ENCODE peak calls at places on chromosome 20, in seven cellular contexts. Y is stimulated activated CD8-positive, alpha-beta memory T cell treated with anti-CD3 and anti-CD28 coated beads, Interleukin-7, amount 100 ng/mL, for 1 hour; A is HTR-8/SVneo; E is T-helper 2 cell; B is progenitor cell of endocrine pancreas; T is nucleus accumbens; N is AG08396. L is an unnamed sample.

GRCh38 chr20:53154540-53154939 is 182.4 kb downstream of the TSHZ2 start:
- DNase-seq in Y (no peak), A (no peak), E (no peak), B (no peak), T (no peak), N (no peak), L (no peak)

GRCh38 chr20:37500311-37500710 is 20.7 kb upstream of the NNAT start:
- DNase-seq in Y (no peak), A (no peak), E (no peak), B (no peak), T (no peak), N (no peak), L (no peak)

GRCh38 chr20:63415418-63416108 is 54.4 kb upstream of the CHRNA4 start:
- DNase-seq in Y (no peak), A (no peak), E (no peak), B (no peak), T (no peak), N (no peak), L (no peak)

GRCh38 chr20:25076731-25077609 is 5.0 kb downstream of the VSX1 start:
- DNase-seq in Y (no peak), A (no peak), E (no peak), B (peak; percentile 7), T (no peak), N (peak; percentile 29), L (no peak)

GRCh38 chr20:25509084-25509483 is 76.2 kb downstream of the NINL start:
- DNase-seq in Y (no peak), A (no peak), E (no peak), B (no peak), T (no peak), N (no peak), L (no peak)

GRCh38 chr20:62201173-62202082 is 18.6 kb downstream of the MTG2 start:
- DNase-seq in Y (no peak), A (no peak), E (no peak), B (no peak), T (no peak), N (no peak), L (peak; percentile 35)

GRCh38 chr20:4961746-4962145 is 39.6 kb downstream of the SLC23A2 start:
- DNase-seq in Y (no peak), A (peak; percentile 68), E (no peak), B (no peak), T (no peak), N (no peak), L (no peak)

GRCh38 chr20:62426678-62427077 is 661 bp downstream of the RBBP8NL start:
- DNase-seq in Y (no peak), A (no peak), E (no peak), B (peak; percentile 58), T (no peak), N (no peak), L (no peak)

GRCh38 chr20:2139250-2139649 is 37.6 kb downstream of the STK35 start:
- DNase-seq in Y (no peak), A (no peak), E (no peak), B (no peak), T (no peak), N (no peak), L (no peak)

GRCh38 chr20:18739785-18740184 is 73.8 kb upstream of the SCP2D1 start:
- DNase-seq in Y (no peak), A (no peak), E (no peak), B (no peak), T (no peak), N (peak; percentile 31), L (no peak)

GRCh38 chr20:61263938-61264337 is 11.9 kb downstream of the CDH4 start:
- DNase-seq in Y (no peak), A (no peak), E (no peak), B (no peak), T (no peak), N (no peak), L (no peak)

GRCh38 chr20:63966944-63967322 is 2.8 kb downstream of the ZNF512B start:
- DNase-seq in Y (no peak), A (no peak), E (no peak), B (peak; percentile 7), T (no peak), N (no peak), L (peak; percentile 25)

GRCh38 chr20:32285621-32286334 is 8.3 kb downstream of the KIF3B start:
- DNase-seq in Y (no peak), A (no peak), E (no peak), B (no peak), T (no peak), N (no peak), L (no peak)

GRCh38 chr20:21709535-21709904 is 4.1 kb downstream of the PAX1 start:
- DNase-seq in Y (no peak), A (no peak), E (no peak), B (no peak), T (no peak), N (no peak), L (no peak)

GRCh38 chr20:61815678-61816077 is 250.0 kb downstream of the TAF4 start:
- DNase-seq in Y (no peak), A (no peak), E (no peak), B (no peak), T (no peak), N (no peak), L (no peak)

GRCh38 chr20:8930691-8931090 is 138.2 kb upstream of the PLCB4 start:
- DNase-seq in Y (no peak), A (no peak), E (no peak), B (no peak), T (no peak), N (no peak), L (no peak)

GRCh38 chr20:62766716-62767115 is 29.6 kb upstream of the MRGBP start:
- DNase-seq in Y (no peak), A (no peak), E (no peak), B (no peak), T (no peak), N (no peak), L (peak; percentile 20)

GRCh38 chr20:49412953-49413352 is 69.5 kb downstream of the KCNB1 start:
- DNase-seq in Y (no peak), A (no peak), E (no peak), B (no peak), T (no peak), N (no peak), L (no peak)

GRCh38 chr20:51738877-51739447 is 29.2 kb downstream of the ATP9A start:
- DNase-seq in Y (no peak), A (no peak), E (no peak), B (no peak), T (no peak), N (no peak), L (no peak)

GRCh38 chr20:45835230-45836224 is 1.9 kb downstream of the SNX21 start:
- DNase-seq in Y (no peak), A (no peak), E (no peak), B (no peak), T (no peak), N (peak; percentile 70), L (peak; percentile 75)

GRCh38 chr20:54152227-54153040 is 21.4 kb downstream of the CYP24A1 start:
- DNase-seq in Y (no peak), A (no peak), E (no peak), B (no peak), T (no peak), N (no peak), L (no peak)

GRCh38 chr20:53984354-53984753 is 86.0 kb downstream of the BCAS1 start:
- DNase-seq in Y (no peak), A (no peak), E (no peak), B (no peak), T (no peak), N (no peak), L (no peak)

GRCh38 chr20:18087054-18087453 is 29.3 kb upstream of the OVOL2 start:
- DNase-seq in Y (no peak), A (no peak), E (no peak), B (no peak), T (no peak), N (no peak), L (no peak)

GRCh38 chr20:56360899-56361199 is 2.1 kb downstream of the FAM210B start:
- DNase-seq in Y (no peak), A (no peak), E (no peak), B (no peak), T (no peak), N (no peak), L (no peak)

GRCh38 chr20:39829255-39829654 is 859.8 kb downstream of the MAFB start:
- DNase-seq in Y (no peak), A (no peak), E (no peak), B (no peak), T (no peak), N (peak; percentile 31), L (peak; percentile 43)

GRCh38 chr20:36941403-36941835 is 10.1 kb downstream of the SAMHD1 start:
- DNase-seq in Y (no peak), A (no peak), E (no peak), B (no peak), T (no peak), N (no peak), L (no peak)

GRCh38 chr20:40686434-40686882 is 2.6 kb downstream of the MAFB start:
- DNase-seq in Y (no peak), A (no peak), E (no peak), B (no peak), T (no peak), N (no peak), L (peak; percentile 51)

GRCh38 chr20:46746972-46747371 is 37.5 kb downstream of the SLC2A10 start:
- DNase-seq in Y (no peak), A (peak; percentile 31), E (no peak), B (no peak), T (no peak), N (peak; percentile 62), L (no peak)

GRCh38 chr20:52805128-52805527 is 167.0 kb upstream of the TSHZ2 start:
- DNase-seq in Y (no peak), A (no peak), E (no peak), B (no peak), T (no peak), N (no peak), L (no peak)

GRCh38 chr20:25504366-25505135 is 80.8 kb downstream of the NINL start:
- DNase-seq in Y (no peak), A (no peak), E (no peak), B (no peak), T (no peak), N (no peak), L (no peak)

GRCh38 chr20:14009206-14009605 is 13.9 kb downstream of the MACROD2 start:
- DNase-seq in Y (no peak), A (no peak), E (no peak), B (no peak), T (no peak), N (no peak), L (no peak)

GRCh38 chr20:16100767-16101166 is 472.5 kb downstream of the KIF16B start:
- DNase-seq in Y (no peak), A (no peak), E (no peak), B (no peak), T (no peak), N (no peak), L (no peak)